ENCODE peak calls at places on chromosome 12, in eight cellular contexts. One of them, this sample, is unnamed.

GRCh38 chr12:110073049-110073831 is 24.9 kb upstream of the C12orf76 start:
- DNase-seq in OCI-LY7: peak
- DNase-seq in BJ: no peak
- DNase-seq in foreskin fibroblast: peak
- DNase-seq in mammary epithelial cell: peak
- DNase-seq in A549: no peak
- DNase-seq in progenitor cell of endocrine pancreas: no peak
- DNase-seq in H9: no peak
- DNase-seq in this sample: no peak

GRCh38 chr12:130920119-130920703 is 33.5 kb upstream of the ADGRD1 start:
- DNase-seq in foreskin fibroblast: peak
- DNase-seq in OCI-LY7: no peak
- DNase-seq in mammary epithelial cell: no peak
- DNase-seq in A549: no peak
- DNase-seq in progenitor cell of endocrine pancreas: no peak
- DNase-seq in BJ: no peak
- DNase-seq in H9: no peak
- DNase-seq in this sample: no peak

GRCh38 chr12:93323625-93324165 is 54.0 kb upstream of the NUDT4 start:
- DNase-seq in H9: no peak
- DNase-seq in BJ: no peak
- DNase-seq in A549: no peak
- DNase-seq in foreskin fibroblast: peak
- DNase-seq in progenitor cell of endocrine pancreas: no peak
- DNase-seq in mammary epithelial cell: peak
- DNase-seq in OCI-LY7: no peak
- DNase-seq in this sample: no peak

GRCh38 chr12:40566246-40566645 is 126.0 kb upstream of the CNTN1 start:
- DNase-seq in foreskin fibroblast: no peak
- DNase-seq in A549: no peak
- DNase-seq in OCI-LY7: no peak
- DNase-seq in mammary epithelial cell: no peak
- DNase-seq in BJ: no peak
- DNase-seq in H9: no peak
- DNase-seq in progenitor cell of endocrine pancreas: no peak
- DNase-seq in this sample: no peak

GRCh38 chr12:25689996-25690501 is 137.0 kb upstream of the LMNTD1 start:
- DNase-seq in A549: no peak
- DNase-seq in progenitor cell of endocrine pancreas: no peak
- DNase-seq in mammary epithelial cell: peak
- DNase-seq in OCI-LY7: no peak
- DNase-seq in BJ: no peak
- DNase-seq in foreskin fibroblast: peak
- DNase-seq in H9: no peak
- DNase-seq in this sample: no peak

GRCh38 chr12:52197371-52198231 is 5.8 kb upstream of the KRT80 start:
- DNase-seq in progenitor cell of endocrine pancreas: no peak
- DNase-seq in A549: no peak
- DNase-seq in foreskin fibroblast: no peak
- DNase-seq in BJ: no peak
- DNase-seq in OCI-LY7: no peak
- DNase-seq in mammary epithelial cell: no peak
- DNase-seq in H9: no peak
- DNase-seq in this sample: no peak

GRCh38 chr12:65779091-65779642 is 45.1 kb upstream of the HMGA2 start:
- DNase-seq in foreskin fibroblast: peak
- DNase-seq in A549: no peak
- DNase-seq in progenitor cell of endocrine pancreas: no peak
- DNase-seq in H9: no peak
- DNase-seq in mammary epithelial cell: peak
- DNase-seq in OCI-LY7: no peak
- DNase-seq in BJ: no peak
- DNase-seq in this sample: no peak

GRCh38 chr12:20127401-20127800 is 240.9 kb upstream of the PDE3A start:
- DNase-seq in A549: no peak
- DNase-seq in H9: no peak
- DNase-seq in progenitor cell of endocrine pancreas: no peak
- DNase-seq in mammary epithelial cell: no peak
- DNase-seq in BJ: no peak
- DNase-seq in OCI-LY7: no peak
- DNase-seq in foreskin fibroblast: peak
- DNase-seq in this sample: no peak

GRCh38 chr12:15774819-15775218 is 14.4 kb downstream of the EPS8 start:
- DNase-seq in foreskin fibroblast: peak
- DNase-seq in OCI-LY7: no peak
- DNase-seq in progenitor cell of endocrine pancreas: no peak
- DNase-seq in BJ: no peak
- DNase-seq in mammary epithelial cell: no peak
- DNase-seq in A549: no peak
- DNase-seq in H9: no peak
- DNase-seq in this sample: no peak

DNA sequence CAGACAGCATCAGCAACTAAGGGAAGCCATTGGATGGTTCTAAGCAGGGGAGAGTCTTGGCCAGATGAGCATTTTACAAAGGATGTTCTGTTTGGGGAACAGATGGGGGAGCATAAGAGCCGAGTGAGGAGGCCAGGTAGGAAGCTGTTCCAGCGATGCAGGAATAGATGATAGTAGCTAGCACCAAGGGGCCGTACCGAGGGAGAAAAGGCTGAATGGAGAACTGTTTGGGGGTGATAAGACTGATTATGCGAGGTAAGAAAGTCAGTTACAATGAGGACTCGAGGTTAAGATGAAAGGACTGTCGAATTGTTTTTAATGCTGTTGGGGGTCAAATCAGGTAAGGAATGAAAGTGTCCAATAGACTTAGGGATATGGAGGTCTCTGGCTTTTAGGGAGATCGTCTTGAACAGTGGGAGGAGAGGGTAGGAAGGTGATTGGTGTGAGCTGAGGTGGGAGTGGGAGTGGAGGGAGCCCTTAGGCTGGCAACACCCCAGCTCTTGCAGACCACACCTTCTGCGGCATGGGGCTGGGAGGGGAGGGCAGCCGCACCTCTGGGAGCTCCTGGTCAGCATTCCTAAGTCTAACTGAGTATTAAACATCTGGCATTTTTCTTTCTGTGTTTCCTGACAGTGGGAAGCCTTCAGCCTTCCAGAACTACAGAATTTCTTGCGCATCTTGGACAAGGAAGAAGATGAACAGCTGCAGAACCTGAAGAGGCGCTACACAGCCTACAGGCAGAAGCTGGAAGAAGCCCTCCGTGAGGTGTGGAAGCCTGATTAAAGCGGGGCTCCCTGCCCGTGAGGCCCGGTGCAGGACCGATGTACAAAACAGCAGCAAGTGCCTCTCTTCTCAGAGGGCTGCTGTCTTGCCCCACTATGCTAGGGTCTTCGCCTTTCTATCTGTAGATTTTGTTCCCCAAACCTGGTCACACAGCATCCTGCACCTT is 64.8 kb downstream of the GNS start:
- DNase-seq in OCI-LY7: no peak
- DNase-seq in foreskin fibroblast: no peak
- DNase-seq in progenitor cell of endocrine pancreas: no peak
- DNase-seq in H9: no peak
- DNase-seq in A549: no peak
- DNase-seq in BJ: no peak
- DNase-seq in mammary epithelial cell: no peak
- DNase-seq in this sample: no peak
- TF ChIP-seq CTCF in OCI-LY7: no peak
- TF ChIP-seq CTCF in foreskin fibroblast: no peak
- TF ChIP-seq CTCF in progenitor cell of endocrine pancreas: no peak
- TF ChIP-seq CTCF in H9: no peak
- TF ChIP-seq CTCF in A549: no peak
- TF ChIP-seq CTCF in BJ: no peak
- TF ChIP-seq CTCF in mammary epithelial cell: no peak
- TF ChIP-seq CTCF in this sample: no peak

GRCh38 chr12:4526923-4527546 is 11.7 kb upstream of the RAD51AP1 start:
- DNase-seq in mammary epithelial cell: no peak
- DNase-seq in A549: no peak
- DNase-seq in progenitor cell of endocrine pancreas: no peak
- DNase-seq in BJ: no peak
- DNase-seq in H9: no peak
- DNase-seq in foreskin fibroblast: peak
- DNase-seq in OCI-LY7: peak
- DNase-seq in this sample: no peak
- TF ChIP-seq CTCF in mammary epithelial cell: peak
- TF ChIP-seq CTCF in A549: peak
- TF ChIP-seq CTCF in progenitor cell of endocrine pancreas: peak
- TF ChIP-seq CTCF in BJ: peak
- TF ChIP-seq CTCF in H9: peak
- TF ChIP-seq CTCF in foreskin fibroblast: no peak
- TF ChIP-seq CTCF in OCI-LY7: peak
- TF ChIP-seq CTCF in this sample: peak

GRCh38 chr12:71589478-71589881 is 74.2 kb downstream of the ZFC3H1 start:
- DNase-seq in foreskin fibroblast: peak
- DNase-seq in A549: no peak
- DNase-seq in OCI-LY7: no peak
- DNase-seq in mammary epithelial cell: no peak
- DNase-seq in progenitor cell of endocrine pancreas: no peak
- DNase-seq in BJ: no peak
- DNase-seq in H9: no peak
- DNase-seq in this sample: no peak
- TF ChIP-seq CTCF in foreskin fibroblast: no peak
- TF ChIP-seq CTCF in A549: no peak
- TF ChIP-seq CTCF in OCI-LY7: no peak
- TF ChIP-seq CTCF in mammary epithelial cell: no peak
- TF ChIP-seq CTCF in progenitor cell of endocrine pancreas: no peak
- TF ChIP-seq CTCF in BJ: no peak
- TF ChIP-seq CTCF in H9: no peak
- TF ChIP-seq CTCF in this sample: no peak

GRCh38 chr12:116390656-116391335 is 113.3 kb upstream of the MED13L start:
- DNase-seq in H9: no peak
- DNase-seq in foreskin fibroblast: no peak
- DNase-seq in progenitor cell of endocrine pancreas: no peak
- DNase-seq in OCI-LY7: no peak
- DNase-seq in A549: no peak
- DNase-seq in BJ: no peak
- DNase-seq in mammary epithelial cell: peak
- DNase-seq in this sample: peak

GRCh38 chr12:116389326-116389725 is 111.8 kb upstream of the MED13L start:
- DNase-seq in OCI-LY7: no peak
- DNase-seq in H9: no peak
- DNase-seq in progenitor cell of endocrine pancreas: no peak
- DNase-seq in mammary epithelial cell: no peak
- DNase-seq in foreskin fibroblast: no peak
- DNase-seq in A549: no peak
- DNase-seq in BJ: no peak
- DNase-seq in this sample: peak

GRCh38 chr12:116391501-116391900 is 114.0 kb upstream of the MED13L start:
- DNase-seq in A549: no peak
- DNase-seq in mammary epithelial cell: no peak
- DNase-seq in foreskin fibroblast: no peak
- DNase-seq in OCI-LY7: no peak
- DNase-seq in progenitor cell of endocrine pancreas: no peak
- DNase-seq in H9: no peak
- DNase-seq in BJ: no peak
- DNase-seq in this sample: no peak

GRCh38 chr12:116392061-116392460 is 114.6 kb upstream of the MED13L start:
- DNase-seq in A549: no peak
- DNase-seq in progenitor cell of endocrine pancreas: no peak
- DNase-seq in H9: no peak
- DNase-seq in BJ: no peak
- DNase-seq in foreskin fibroblast: peak
- DNase-seq in OCI-LY7: no peak
- DNase-seq in mammary epithelial cell: no peak
- DNase-seq in this sample: peak

GRCh38 chr12:116389990-116390655 is 112.6 kb upstream of the MED13L start:
- DNase-seq in A549: peak
- DNase-seq in progenitor cell of endocrine pancreas: no peak
- DNase-seq in OCI-LY7: no peak
- DNase-seq in mammary epithelial cell: peak
- DNase-seq in H9: no peak
- DNase-seq in foreskin fibroblast: peak
- DNase-seq in BJ: peak
- DNase-seq in this sample: no peak
- TF ChIP-seq CTCF in A549: no peak
- TF ChIP-seq CTCF in progenitor cell of endocrine pancreas: no peak
- TF ChIP-seq CTCF in OCI-LY7: no peak
- TF ChIP-seq CTCF in mammary epithelial cell: no peak
- TF ChIP-seq CTCF in H9: no peak
- TF ChIP-seq CTCF in foreskin fibroblast: no peak
- TF ChIP-seq CTCF in BJ: no peak
- TF ChIP-seq CTCF in this sample: peak